ENCODE peak calls at places on chromosomes 4 and X, in five cellular contexts. J is ELR, A is NCI-H460, S is activated gamma-delta T cell treated with Interleukin-2 at 50 U/mL for 16 hours, L is posterior cingulate gyrus. M is an unnamed sample.
A peak's percentile ranks its signal among the peaks of the same experiment; 100 is the strongest.

GRCh38 chrX:130136497-130136896 is 26.2 kb upstream of the ELF4 start:
- DNase-seq in J (no peak), A (no peak), S (no peak), L (no peak), M (no peak)

GRCh38 chr4:143616771-143617170 is 83.7 kb downstream of the FREM3 start:
- DNase-seq in J (peak; percentile 66), A (no peak), S (no peak), L (no peak), M (peak; percentile 11)

GRCh38 chrX:53089224-53089842 is 4.6 kb upstream of the KANTR start:
- DNase-seq in J (peak; percentile 72), A (peak; percentile 49), S (peak; percentile 25), L (no peak), M (no peak)

GRCh38 chrX:111133389-111133788 is 37.4 kb downstream of the PAK3 start:
- DNase-seq in J (peak; percentile 30), A (no peak), S (no peak), L (no peak), M (no peak)

GRCh38 chr4:67152976-67153375 is 392.3 kb downstream of the CENPC start:
- DNase-seq in J (no peak), A (no peak), S (no peak), L (no peak), M (no peak)

GRCh38 chr4:55272576-55272975 is 73.5 kb upstream of the SRD5A3 start:
- DNase-seq in J (no peak), A (no peak), S (no peak), L (no peak), M (no peak)

GRCh38 chr4:30802622-30803323 is 82.6 kb downstream of the PCDH7 start:
- DNase-seq in J (peak; percentile 30), A (no peak), S (no peak), L (no peak), M (no peak)

GRCh38 chr4:63965875-63966274 is 443.4 kb downstream of the TECRL start:
- DNase-seq in J (no peak), A (no peak), S (no peak), L (no peak), M (no peak)

GRCh38 chrX:138191998-138192397 is 519.5 kb downstream of the FGF13 start:
- DNase-seq in J (peak; percentile 11), A (peak; percentile 25), S (no peak), L (no peak), M (no peak)

GRCh38 chr4:150867148-150867547 is 147.9 kb downstream of the LRBA start:
- DNase-seq in J (peak; percentile 87), A (peak; percentile 78), S (peak; percentile 17), L (no peak), M (no peak)

GRCh38 chrX:4225086-4225485 is 511.6 kb upstream of the PRKX start:
- DNase-seq in J (no peak), A (no peak), S (no peak), L (no peak), M (no peak)

GRCh38 chr4:36351082-36351666 is 69.8 kb downstream of the DTHD1 start:
- DNase-seq in J (peak; percentile 58), A (peak; percentile 60), S (peak; percentile 76), L (peak; percentile 83), M (peak; percentile 38)

M was measured in stimulated activated CD4-positive, alpha-beta T cell treated with anti-CD3 and anti-CD28 coated beads, Interleukin-15, amount 100 ng/mL, for 48 hours.